ENCODE peak calls at places on chromosome 10, in six cellular contexts. H, S, A, U, R and K are unnamed samples.

GRCh38 chr10:79069325-79070090 is 742 bp downstream of the ZMIZ1 start:
- DNase-seq in S (peak), A (peak), U (no peak), H (peak), R (peak), K (no peak)

GRCh38 chr10:20970044-20970443 is 72.9 kb upstream of the NEBL start:
- DNase-seq in S (peak), U (no peak), A (peak), R (peak), H (no peak), K (no peak)

GRCh38 chr10:49184642-49185111 is 3.5 kb downstream of the TMEM273 start:
- DNase-seq in A (no peak), R (no peak), U (no peak), S (no peak), H (no peak), K (no peak)

GRCh38 chr10:32104622-32105509 is 48.6 kb upstream of the KIF5B start:
- DNase-seq in A (no peak), H (no peak), S (no peak), U (no peak), R (no peak), K (no peak)

GRCh38 chr10:44995914-44996633 is 4.6 kb upstream of the ZNF22 start:
- DNase-seq in S (peak), R (peak), H (no peak), U (no peak), A (no peak), K (no peak)

GRCh38 chr10:114026189-114027040 is 17.3 kb upstream of the ADRB1 start:
- DNase-seq in S (peak), R (peak), A (peak), U (no peak), H (no peak), K (no peak)

GRCh38 chr10:79434816-79435215 is 10.6 kb downstream of the ZCCHC24 start:
- DNase-seq in A (no peak), S (peak), R (peak), U (no peak), H (no peak), K (no peak)

GRCh38 chr10:115093776-115094361 is 704 bp downstream of the ATRNL1 start:
- DNase-seq in S (no peak), R (no peak), H (peak), A (no peak), U (no peak), K (no peak)

GRCh38 chr10:15735766-15736165 is 16.0 kb upstream of the ITGA8 start:
- DNase-seq in H (no peak), R (no peak), S (no peak), U (no peak), A (no peak), K (no peak)

GRCh38 chr10:1151071-1152033 is 95.2 kb downstream of the WDR37 start:
- DNase-seq in H (peak), S (no peak), U (no peak), R (peak), A (no peak), K (no peak)

GRCh38 chr10:33152146-33152545 is 182.3 kb downstream of the NRP1 start:
- DNase-seq in A (no peak), S (peak), R (no peak), H (no peak), U (no peak), K (no peak)

GRCh38 chr10:12388671-12389070 is 39.3 kb downstream of the CAMK1D start:
- DNase-seq in R (no peak), S (no peak), U (no peak), H (no peak), A (no peak), K (no peak)

GRCh38 chr10:71641986-71642385 is 77.6 kb downstream of the C10orf105 start:
- DNase-seq in A (no peak), U (no peak), S (no peak), H (no peak), R (no peak), K (no peak)

GRCh38 chr10:106571216-106571954 is 593.1 kb downstream of the SORCS1 start:
- DNase-seq in A (peak), S (peak), U (no peak), R (peak), H (peak), K (no peak)
- TF ChIP-seq CTCF in A (no peak), S (peak), U (no peak), R (peak), H (peak), K (no peak)

GRCh38 chr10:127855584-127855881 is 37.2 kb downstream of the CLRN3 start:
- DNase-seq in H (no peak), U (no peak), A (no peak), S (no peak), R (no peak), K (no peak)
- TF ChIP-seq CTCF in H (no peak), U (no peak), A (no peak), S (no peak), R (no peak), K (no peak)

GRCh38 chr10:134743-135600 is at the start of gene ZMYND11:
- DNase-seq in R (peak), A (peak), H (peak), S (peak), U (peak), K (no peak)
- TF ChIP-seq CTCF in R (no peak), A (peak), H (no peak), S (no peak), U (no peak), K (no peak)

GRCh38 chr10:61903991-61904350 is 2.5 kb downstream of the ARID5B start:
- DNase-seq in H (no peak), A (no peak), S (no peak), U (no peak), R (no peak), K (no peak)

GRCh38 chr10:61905446-61905725 is 3.9 kb downstream of the ARID5B start:
- DNase-seq in U (no peak), H (no peak), A (no peak), S (no peak), R (no peak), K (no peak)

GRCh38 chr10:61903184-61903990 is 1.9 kb downstream of the ARID5B start:
- DNase-seq in H (peak), R (peak), A (peak), U (peak), S (peak), K (no peak)

GRCh38 chr10:61905837-61906236 is 4.3 kb downstream of the ARID5B start:
- DNase-seq in A (no peak), R (no peak), S (no peak), H (no peak), U (no peak), K (no peak)

DNA sequence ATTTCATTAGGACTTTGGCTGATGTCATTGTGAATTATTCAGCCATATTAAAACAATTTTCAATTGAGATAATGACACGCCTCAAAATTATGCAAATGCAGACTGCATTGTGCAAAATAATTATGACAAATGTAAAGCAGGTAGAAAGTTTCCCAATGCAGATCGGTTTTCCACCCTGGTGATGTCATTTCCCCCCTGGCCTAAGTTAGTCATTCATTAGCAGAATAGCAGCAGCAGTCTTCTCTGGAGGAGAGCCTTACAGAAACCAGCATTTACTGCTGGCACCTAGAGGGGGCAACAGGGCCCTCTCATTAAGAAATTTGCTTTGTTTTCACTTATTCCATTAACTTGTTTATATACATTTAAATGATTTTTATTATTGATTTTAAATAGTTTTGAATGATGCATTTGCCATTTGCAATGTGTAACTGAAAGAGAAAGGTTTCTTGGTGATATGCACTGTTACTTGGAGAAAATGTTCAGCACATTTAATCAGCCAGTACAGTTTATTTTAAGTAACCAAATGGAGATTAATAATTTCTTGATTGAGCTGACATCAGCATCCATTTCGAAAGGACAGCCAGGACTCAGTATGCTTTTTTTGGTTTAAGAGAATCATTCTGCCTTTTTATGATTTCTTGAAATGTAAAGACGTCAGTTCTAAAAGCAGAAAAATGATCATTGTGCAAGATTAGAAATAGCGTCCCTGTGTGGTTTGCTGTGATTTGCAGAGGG is 3.4 kb downstream of the ARID5B start:
- DNase-seq in S (peak), H (peak), R (peak), U (peak), A (peak), K (no peak)
- TF ChIP-seq CTCF in S (peak), H (no peak), R (peak), U (peak), A (peak), K (no peak)

DNA sequence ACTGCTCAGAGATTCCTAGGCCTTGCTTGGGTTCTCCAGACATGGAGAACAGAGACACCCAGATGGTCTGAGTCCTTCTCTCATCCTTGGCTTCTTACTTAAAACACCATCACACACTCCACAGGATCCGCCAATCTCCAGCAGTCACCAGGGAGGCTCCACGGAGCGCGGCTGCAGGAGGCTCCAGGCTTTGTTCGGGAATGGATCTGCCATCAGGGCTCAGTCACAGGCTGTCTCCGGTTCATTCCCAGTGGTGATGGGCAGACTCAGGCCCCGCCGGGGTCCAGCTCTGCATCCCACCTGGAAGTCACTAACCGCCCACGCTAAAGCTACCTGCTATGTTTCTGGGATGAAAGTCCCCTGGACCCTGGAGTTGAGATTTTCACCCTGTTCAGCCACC is 312.9 kb downstream of the TCERG1L start:
- DNase-seq in S (no peak), A (no peak), R (no peak), U (no peak), H (no peak), K (no peak)
- TF ChIP-seq CTCF in S (no peak), A (no peak), R (no peak), U (no peak), H (no peak), K (no peak)

DNA sequence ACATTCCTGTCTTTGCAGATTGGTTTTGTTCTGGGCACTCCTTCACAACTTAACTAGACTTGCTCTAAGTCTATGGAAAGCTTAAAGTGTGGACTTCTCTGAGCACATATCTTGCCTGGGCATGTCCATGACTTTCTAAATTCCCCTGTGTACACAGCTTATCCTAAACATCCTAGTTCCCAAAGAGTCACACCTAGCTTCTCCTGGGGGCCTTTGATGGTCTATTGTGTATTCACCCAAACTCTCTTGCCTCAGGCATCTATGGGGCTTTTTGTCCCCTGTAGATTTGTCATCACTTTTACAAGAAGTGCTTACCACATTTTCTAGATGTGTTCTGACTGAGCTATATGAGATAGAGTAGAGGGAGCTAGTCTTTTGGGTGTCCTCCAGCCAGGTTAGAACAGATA is 12.2 kb upstream of the ZNF488 start:
- DNase-seq in U (no peak), A (peak), H (no peak), R (peak), S (no peak), K (no peak)
- TF ChIP-seq CTCF in U (no peak), A (no peak), H (no peak), R (no peak), S (no peak), K (no peak)

DNA sequence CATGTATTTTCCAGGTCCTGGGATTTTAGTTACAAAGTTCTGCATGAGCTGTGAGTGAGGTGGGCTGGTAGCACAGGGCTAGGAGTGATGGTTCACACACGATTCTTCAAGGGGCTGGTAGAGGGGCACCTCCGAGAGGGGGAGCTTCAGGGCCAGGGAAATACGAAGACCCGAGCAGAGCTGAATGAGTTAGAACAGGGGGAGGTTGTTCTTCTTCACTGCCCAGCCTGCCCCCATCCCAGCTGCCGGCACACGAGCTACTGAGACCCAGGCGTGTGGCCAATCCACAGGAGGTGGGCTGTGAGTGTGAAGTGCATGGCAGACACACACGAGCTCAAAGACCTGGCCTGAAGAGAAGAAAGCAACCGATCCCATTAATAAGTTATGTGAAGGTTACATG is 256.1 kb upstream of the ZNF32 start:
- DNase-seq in U (no peak), H (no peak), R (no peak), S (no peak), A (no peak), K (no peak)
- TF ChIP-seq CTCF in U (no peak), H (no peak), R (no peak), S (no peak), A (no peak), K (no peak)